ENCODE peak calls at places on chromosomes 1 and 21, in six cellular contexts. V is activated CD4-positive, alpha-beta T cell treated with anti-CD3 and anti-CD28 coated beads, Interleukin-2, amount 50 U/mL, for 1 hour; N is left kidney; R is effector CD4-positive, alpha-beta T cell; X is B cell; T is heart right ventricle. Z is an unnamed sample.

GRCh38 chr1:183159960-183160359 is 26.1 kb upstream of the LAMC2 start:
- DNase-seq in V (no peak), N (peak; percentile 48), R (no peak), X (no peak), T (no peak), Z (no peak)

GRCh38 chr1:171788696-171789095 is 7.2 kb downstream of the METTL13 start:
- DNase-seq in V (no peak), N (no peak), R (no peak), X (no peak), T (no peak), Z (no peak)

GRCh38 chr1:54979327-54979891 is 1.0 kb upstream of the TMEM61 start:
- DNase-seq in V (no peak), N (no peak), R (no peak), X (no peak), T (no peak), Z (no peak)

GRCh38 chr1:81509619-81510018 is 291.1 kb upstream of the ADGRL2 start:
- DNase-seq in V (no peak), N (peak; percentile 19), R (no peak), X (no peak), T (no peak), Z (no peak)

GRCh38 chr1:89996415-89997110 is 1.7 kb downstream of the ZNF326 start:
- DNase-seq in V (no peak), N (no peak), R (no peak), X (no peak), T (no peak), Z (no peak)

GRCh38 chr1:115364044-115364775 is 26.2 kb upstream of the NGF start:
- DNase-seq in V (no peak), N (peak; percentile 24), R (no peak), X (no peak), T (peak; percentile 46), Z (no peak)

GRCh38 chr1:64915381-64916274 is 50.7 kb downstream of the JAK1 start:
- DNase-seq in V (no peak), N (peak; percentile 53), R (no peak), X (no peak), T (no peak), Z (no peak)

GRCh38 chr1:221630236-221630635 is 111.7 kb downstream of the DUSP10 start:
- DNase-seq in V (no peak), N (no peak), R (no peak), X (no peak), T (no peak), Z (no peak)

GRCh38 chr1:234612352-234613127 is 2.6 kb upstream of the IRF2BP2 start:
- DNase-seq in V (peak; percentile 82), N (peak; percentile 94), R (peak; percentile 81), X (peak; percentile 80), T (peak; percentile 94), Z (peak; percentile 88)

GRCh38 chr1:200474633-200475032 is 64.8 kb upstream of the ZNF281 start:
- DNase-seq in V (no peak), N (no peak), R (no peak), X (no peak), T (no peak), Z (no peak)

GRCh38 chr1:217857061-217857460 is 225.9 kb downstream of the SPATA17 start:
- DNase-seq in V (no peak), N (peak; percentile 76), R (no peak), X (no peak), T (no peak), Z (no peak)

GRCh38 chr1:197199923-197200467 is 53.5 kb upstream of the ASPM start:
- DNase-seq in V (no peak), N (no peak), R (no peak), X (peak; percentile 3), T (no peak), Z (peak; percentile 1)

GRCh38 chr21:28485301-28486022 is 507.2 kb downstream of the LTN1 start:
- DNase-seq in V (no peak), N (no peak), R (no peak), X (no peak), T (no peak), Z (no peak)

GRCh38 chr1:111789077-111789476 is 33.4 kb downstream of the DDX20 start:
- DNase-seq in V (no peak), N (no peak), R (no peak), X (no peak), T (no peak), Z (no peak)

GRCh38 chr1:74683656-74684055 is 10.1 kb upstream of the ERICH3 start:
- DNase-seq in V (no peak), N (no peak), R (no peak), X (no peak), T (no peak), Z (no peak)

GRCh38 chr1:192489046-192489445 is 86.5 kb upstream of the RGS1 start:
- DNase-seq in V (no peak), N (peak; percentile 62), R (no peak), X (no peak), T (no peak), Z (no peak)

GRCh38 chr1:25146382-25146855 is 85.9 kb downstream of the SYF2 start:
- DNase-seq in V (no peak), N (peak; percentile 81), R (no peak), X (no peak), T (no peak), Z (no peak)

GRCh38 chr1:91596474-91596873 is 95.8 kb downstream of the CDC7 start:
- DNase-seq in V (no peak), N (no peak), R (no peak), X (no peak), T (no peak), Z (no peak)

GRCh38 chr1:246166841-246167240 is 340.2 kb downstream of the SMYD3 start:
- DNase-seq in V (no peak), N (no peak), R (no peak), X (no peak), T (no peak), Z (no peak)

GRCh38 chr1:68116643-68117235 is 66.3 kb upstream of the DIRAS3 start:
- DNase-seq in V (peak; percentile 37), N (peak; percentile 74), R (peak; percentile 36), X (peak; percentile 57), T (peak; percentile 52), Z (no peak)

GRCh38 chr21:41227357-41228005 is 59.5 kb downstream of the BACE2 start:
- DNase-seq in V (no peak), N (no peak), R (no peak), X (no peak), T (no peak), Z (no peak)

GRCh38 chr1:163875214-163875926 is 553.6 kb downstream of the NUF2 start:
- DNase-seq in V (no peak), N (peak; percentile 50), R (no peak), X (no peak), T (peak; percentile 44), Z (no peak)

GRCh38 chr1:37305108-37305507 is 169.3 kb upstream of the ZC3H12A start:
- DNase-seq in V (no peak), N (no peak), R (no peak), X (no peak), T (no peak), Z (no peak)

GRCh38 chr1:248924696-248925532 is 18.9 kb downstream of the PGBD2 start:
- DNase-seq in V (peak; percentile 38), N (peak; percentile 77), R (peak; percentile 29), X (peak; percentile 60), T (peak; percentile 31), Z (peak; percentile 57)

GRCh38 chr1:222814536-222815366 is at the start of gene DISP1:
- DNase-seq in V (peak; percentile 61), N (peak; percentile 91), R (peak; percentile 48), X (peak; percentile 82), T (peak; percentile 81), Z (peak; percentile 59)

GRCh38 chr1:83960669-83961277 is 38.2 kb downstream of the TTLL7 start:
- DNase-seq in V (no peak), N (no peak), R (no peak), X (no peak), T (no peak), Z (no peak)

GRCh38 chr1:21357161-21357560 is 66.9 kb upstream of the ECE1 start:
- DNase-seq in V (no peak), N (no peak), R (no peak), X (no peak), T (no peak), Z (no peak)

GRCh38 chr1:151386002-151386401 is 13.4 kb upstream of the PSMB4 start:
- DNase-seq in V (no peak), N (no peak), R (no peak), X (no peak), T (no peak), Z (no peak)

GRCh38 chr1:110714419-110715107 is 39.8 kb upstream of the KCNA3 start:
- DNase-seq in V (no peak), N (no peak), R (no peak), X (no peak), T (no peak), Z (no peak)

GRCh38 chr1:92961896-92962752 is 862 bp upstream of the DIPK1A start:
- DNase-seq in V (peak; percentile 58), N (peak; percentile 53), R (peak; percentile 68), X (peak; percentile 83), T (peak; percentile 36), Z (peak; percentile 86)

GRCh38 chr1:93675931-93676330 is 5.7 kb downstream of the BCAR3 start:
- DNase-seq in V (no peak), N (no peak), R (no peak), X (no peak), T (no peak), Z (no peak)

GRCh38 chr21:25186278-25186677 is 421.0 kb downstream of the MRPL39 start:
- DNase-seq in V (no peak), N (no peak), R (no peak), X (peak; percentile 51), T (no peak), Z (no peak)

Z was measured in central memory CD4-positive, alpha-beta T cell.